ENCODE peak calls at places on chromosomes 7 and 10, in ten cellular contexts. One of them, this sample, is unnamed.

GRCh38 chr10:30169342-30169741 is 110.0 kb upstream of the JCAD start:
- DNase-seq in body of pancreas: no peak
- DNase-seq in iris pigment epithelial cell: no peak
- DNase-seq in GM12865: no peak
- DNase-seq in coronary artery: no peak
- DNase-seq in activated CD8-positive, alpha-beta memory T cell treated with anti-CD3 and anti-CD28 coated beads for 4 hours: no peak
- DNase-seq in activated CD8-positive, alpha-beta T cell treated with anti-CD3 and anti-CD28 coated beads for 36 hours: no peak
- DNase-seq in effector CD4-positive, alpha-beta T cell: no peak
- DNase-seq in hippocampal formation: no peak
- DNase-seq in cardiac muscle cell: no peak
- DNase-seq in this sample: no peak

GRCh38 chr7:13044309-13044708 is 356.9 kb downstream of the ARL4A start:
- DNase-seq in coronary artery: no peak
- DNase-seq in body of pancreas: no peak
- DNase-seq in activated CD8-positive, alpha-beta T cell treated with anti-CD3 and anti-CD28 coated beads for 36 hours: no peak
- DNase-seq in GM12865: no peak
- DNase-seq in cardiac muscle cell: no peak
- DNase-seq in iris pigment epithelial cell: no peak
- DNase-seq in hippocampal formation: no peak
- DNase-seq in effector CD4-positive, alpha-beta T cell: no peak
- DNase-seq in activated CD8-positive, alpha-beta memory T cell treated with anti-CD3 and anti-CD28 coated beads for 4 hours: no peak
- DNase-seq in this sample: no peak

GRCh38 chr7:143485091-143485490 is 7.4 kb downstream of the TAS2R41 start:
- DNase-seq in hippocampal formation: no peak
- DNase-seq in activated CD8-positive, alpha-beta T cell treated with anti-CD3 and anti-CD28 coated beads for 36 hours: no peak
- DNase-seq in GM12865: no peak
- DNase-seq in cardiac muscle cell: no peak
- DNase-seq in coronary artery: no peak
- DNase-seq in body of pancreas: no peak
- DNase-seq in effector CD4-positive, alpha-beta T cell: no peak
- DNase-seq in iris pigment epithelial cell: no peak
- DNase-seq in activated CD8-positive, alpha-beta memory T cell treated with anti-CD3 and anti-CD28 coated beads for 4 hours: no peak
- DNase-seq in this sample: no peak

GRCh38 chr7:151689196-151689971 is 169.7 kb upstream of the RHEB start:
- DNase-seq in cardiac muscle cell: peak; percentile 40
- DNase-seq in hippocampal formation: peak; percentile 30
- DNase-seq in GM12865: no peak
- DNase-seq in effector CD4-positive, alpha-beta T cell: no peak
- DNase-seq in body of pancreas: peak; percentile 32
- DNase-seq in iris pigment epithelial cell: no peak
- DNase-seq in activated CD8-positive, alpha-beta T cell treated with anti-CD3 and anti-CD28 coated beads for 36 hours: no peak
- DNase-seq in coronary artery: no peak
- DNase-seq in activated CD8-positive, alpha-beta memory T cell treated with anti-CD3 and anti-CD28 coated beads for 4 hours: no peak
- DNase-seq in this sample: no peak

GRCh38 chr10:3780766-3781457 is 4.1 kb downstream of the KLF6 start:
- DNase-seq in effector CD4-positive, alpha-beta T cell: no peak
- DNase-seq in coronary artery: peak; percentile 78
- DNase-seq in body of pancreas: no peak
- DNase-seq in activated CD8-positive, alpha-beta T cell treated with anti-CD3 and anti-CD28 coated beads for 36 hours: no peak
- DNase-seq in GM12865: no peak
- DNase-seq in cardiac muscle cell: no peak
- DNase-seq in hippocampal formation: no peak
- DNase-seq in activated CD8-positive, alpha-beta memory T cell treated with anti-CD3 and anti-CD28 coated beads for 4 hours: no peak
- DNase-seq in iris pigment epithelial cell: peak; percentile 37
- DNase-seq in this sample: no peak

GRCh38 chr10:30324448-30325110 is 24.5 kb downstream of the MTPAP start:
- DNase-seq in body of pancreas: no peak
- DNase-seq in effector CD4-positive, alpha-beta T cell: no peak
- DNase-seq in hippocampal formation: no peak
- DNase-seq in activated CD8-positive, alpha-beta memory T cell treated with anti-CD3 and anti-CD28 coated beads for 4 hours: no peak
- DNase-seq in coronary artery: no peak
- DNase-seq in cardiac muscle cell: no peak
- DNase-seq in iris pigment epithelial cell: peak; percentile 4
- DNase-seq in GM12865: no peak
- DNase-seq in activated CD8-positive, alpha-beta T cell treated with anti-CD3 and anti-CD28 coated beads for 36 hours: no peak
- DNase-seq in this sample: no peak

GRCh38 chr7:21346297-21346696 is 81.6 kb upstream of the SP4 start:
- DNase-seq in iris pigment epithelial cell: no peak
- DNase-seq in coronary artery: no peak
- DNase-seq in effector CD4-positive, alpha-beta T cell: no peak
- DNase-seq in activated CD8-positive, alpha-beta memory T cell treated with anti-CD3 and anti-CD28 coated beads for 4 hours: no peak
- DNase-seq in body of pancreas: no peak
- DNase-seq in activated CD8-positive, alpha-beta T cell treated with anti-CD3 and anti-CD28 coated beads for 36 hours: no peak
- DNase-seq in cardiac muscle cell: no peak
- DNase-seq in hippocampal formation: no peak
- DNase-seq in GM12865: peak; percentile 74
- DNase-seq in this sample: no peak

GRCh38 chr7:70582921-70583895 is 548.7 kb upstream of the GALNT17 start:
- DNase-seq in coronary artery: no peak
- DNase-seq in activated CD8-positive, alpha-beta T cell treated with anti-CD3 and anti-CD28 coated beads for 36 hours: no peak
- DNase-seq in iris pigment epithelial cell: no peak
- DNase-seq in hippocampal formation: no peak
- DNase-seq in activated CD8-positive, alpha-beta memory T cell treated with anti-CD3 and anti-CD28 coated beads for 4 hours: no peak
- DNase-seq in body of pancreas: no peak
- DNase-seq in effector CD4-positive, alpha-beta T cell: no peak
- DNase-seq in cardiac muscle cell: no peak
- DNase-seq in GM12865: no peak
- DNase-seq in this sample: no peak

GRCh38 chr10:110432084-110432483 is 65.6 kb upstream of the DUSP5 start:
- DNase-seq in activated CD8-positive, alpha-beta T cell treated with anti-CD3 and anti-CD28 coated beads for 36 hours: no peak
- DNase-seq in iris pigment epithelial cell: no peak
- DNase-seq in cardiac muscle cell: no peak
- DNase-seq in effector CD4-positive, alpha-beta T cell: no peak
- DNase-seq in coronary artery: no peak
- DNase-seq in body of pancreas: no peak
- DNase-seq in hippocampal formation: no peak
- DNase-seq in activated CD8-positive, alpha-beta memory T cell treated with anti-CD3 and anti-CD28 coated beads for 4 hours: no peak
- DNase-seq in GM12865: no peak
- DNase-seq in this sample: no peak

GRCh38 chr10:60896033-60896432 is 48.0 kb downstream of the RHOBTB1 start:
- DNase-seq in effector CD4-positive, alpha-beta T cell: no peak
- DNase-seq in body of pancreas: no peak
- DNase-seq in hippocampal formation: no peak
- DNase-seq in activated CD8-positive, alpha-beta T cell treated with anti-CD3 and anti-CD28 coated beads for 36 hours: no peak
- DNase-seq in GM12865: no peak
- DNase-seq in iris pigment epithelial cell: peak; percentile 50
- DNase-seq in coronary artery: no peak
- DNase-seq in cardiac muscle cell: peak; percentile 15
- DNase-seq in activated CD8-positive, alpha-beta memory T cell treated with anti-CD3 and anti-CD28 coated beads for 4 hours: no peak
- DNase-seq in this sample: no peak

GRCh38 chr10:132700168-132701098 is 85.5 kb downstream of the NKX6-2 start:
- DNase-seq in iris pigment epithelial cell: no peak
- DNase-seq in effector CD4-positive, alpha-beta T cell: no peak
- DNase-seq in activated CD8-positive, alpha-beta T cell treated with anti-CD3 and anti-CD28 coated beads for 36 hours: no peak
- DNase-seq in activated CD8-positive, alpha-beta memory T cell treated with anti-CD3 and anti-CD28 coated beads for 4 hours: no peak
- DNase-seq in hippocampal formation: no peak
- DNase-seq in GM12865: no peak
- DNase-seq in cardiac muscle cell: no peak
- DNase-seq in coronary artery: peak; percentile 75
- DNase-seq in body of pancreas: no peak
- DNase-seq in this sample: no peak

GRCh38 chr7:106747804-106748203 is 86.8 kb upstream of the CCDC71L start:
- DNase-seq in activated CD8-positive, alpha-beta memory T cell treated with anti-CD3 and anti-CD28 coated beads for 4 hours: no peak
- DNase-seq in body of pancreas: no peak
- DNase-seq in iris pigment epithelial cell: no peak
- DNase-seq in hippocampal formation: no peak
- DNase-seq in cardiac muscle cell: no peak
- DNase-seq in activated CD8-positive, alpha-beta T cell treated with anti-CD3 and anti-CD28 coated beads for 36 hours: no peak
- DNase-seq in GM12865: no peak
- DNase-seq in coronary artery: no peak
- DNase-seq in effector CD4-positive, alpha-beta T cell: no peak
- DNase-seq in this sample: no peak

This sample was measured in left lobe of liver.